ENCODE peak calls at places on chromosomes 12 and 14, in seven cellular contexts. One of them, this sample, is unnamed.
A peak's percentile ranks its signal among the peaks of the same experiment; 100 is the strongest.

GRCh38 chr12:45464699-45465098 is 248.8 kb downstream of the ANO6 start:
- DNase-seq in sigmoid colon: no peak
- DNase-seq in gastrocnemius medialis: no peak
- DNase-seq in CD8-positive, alpha-beta T cell: no peak
- DNase-seq in colonic mucosa: no peak
- DNase-seq in ovary: no peak
- DNase-seq in fibroblast of the aortic adventitia: no peak
- DNase-seq in this sample: no peak

GRCh38 chr12:101839324-101840283 is 8.8 kb upstream of the GNPTAB start:
- DNase-seq in fibroblast of the aortic adventitia: peak; percentile 80
- DNase-seq in CD8-positive, alpha-beta T cell: peak; percentile 73
- DNase-seq in sigmoid colon: peak; percentile 80
- DNase-seq in colonic mucosa: peak; percentile 87
- DNase-seq in gastrocnemius medialis: peak; percentile 23
- DNase-seq in ovary: peak; percentile 42
- DNase-seq in this sample: peak; percentile 43

GRCh38 chr12:46303039-46303666 is 34.3 kb upstream of the SLC38A1 start:
- DNase-seq in CD8-positive, alpha-beta T cell: peak; percentile 64
- DNase-seq in colonic mucosa: peak; percentile 53
- DNase-seq in sigmoid colon: no peak
- DNase-seq in fibroblast of the aortic adventitia: peak; percentile 55
- DNase-seq in ovary: no peak
- DNase-seq in gastrocnemius medialis: no peak
- DNase-seq in this sample: no peak

GRCh38 chr12:48183876-48184548 is 568 bp downstream of the CCDC184 start:
- DNase-seq in sigmoid colon: no peak
- DNase-seq in colonic mucosa: no peak
- DNase-seq in fibroblast of the aortic adventitia: no peak
- DNase-seq in ovary: peak; percentile 45
- DNase-seq in CD8-positive, alpha-beta T cell: peak; percentile 29
- DNase-seq in gastrocnemius medialis: no peak
- DNase-seq in this sample: no peak

GRCh38 chr14:58138065-58138718 is 13.8 kb downstream of the ARMH4 start:
- DNase-seq in fibroblast of the aortic adventitia: no peak
- DNase-seq in CD8-positive, alpha-beta T cell: no peak
- DNase-seq in ovary: no peak
- DNase-seq in colonic mucosa: no peak
- DNase-seq in gastrocnemius medialis: no peak
- DNase-seq in sigmoid colon: no peak
- DNase-seq in this sample: no peak

GRCh38 chr12:27226319-27226984 is 17.6 kb upstream of the STK38L start:
- DNase-seq in colonic mucosa: peak; percentile 52
- DNase-seq in sigmoid colon: no peak
- DNase-seq in ovary: no peak
- DNase-seq in gastrocnemius medialis: no peak
- DNase-seq in fibroblast of the aortic adventitia: peak; percentile 21
- DNase-seq in CD8-positive, alpha-beta T cell: no peak
- DNase-seq in this sample: no peak

GRCh38 chr12:5010130-5010529 is 33.5 kb upstream of the KCNA5 start:
- DNase-seq in fibroblast of the aortic adventitia: no peak
- DNase-seq in colonic mucosa: no peak
- DNase-seq in gastrocnemius medialis: peak; percentile 81
- DNase-seq in sigmoid colon: no peak
- DNase-seq in ovary: no peak
- DNase-seq in CD8-positive, alpha-beta T cell: no peak
- DNase-seq in this sample: no peak

GRCh38 chr14:102786758-102787157 is 9.5 kb downstream of the TRAF3 start:
- DNase-seq in gastrocnemius medialis: no peak
- DNase-seq in fibroblast of the aortic adventitia: peak; percentile 14
- DNase-seq in colonic mucosa: no peak
- DNase-seq in CD8-positive, alpha-beta T cell: no peak
- DNase-seq in sigmoid colon: no peak
- DNase-seq in ovary: no peak
- DNase-seq in this sample: peak; percentile 32

GRCh38 chr14:69612759-69613145 is 1.4 kb downstream of the SUSD6 start:
- DNase-seq in CD8-positive, alpha-beta T cell: no peak
- DNase-seq in ovary: no peak
- DNase-seq in sigmoid colon: no peak
- DNase-seq in fibroblast of the aortic adventitia: peak; percentile 43
- DNase-seq in gastrocnemius medialis: no peak
- DNase-seq in colonic mucosa: no peak
- DNase-seq in this sample: no peak

GRCh38 chr14:77409131-77409533 is 14.2 kb downstream of the NOXRED1 start:
- DNase-seq in colonic mucosa: no peak
- DNase-seq in ovary: no peak
- DNase-seq in fibroblast of the aortic adventitia: peak; percentile 9
- DNase-seq in gastrocnemius medialis: no peak
- DNase-seq in sigmoid colon: no peak
- DNase-seq in CD8-positive, alpha-beta T cell: no peak
- DNase-seq in this sample: no peak

GRCh38 chr14:85590784-85591183 is 60.8 kb downstream of the FLRT2 start:
- DNase-seq in CD8-positive, alpha-beta T cell: no peak
- DNase-seq in sigmoid colon: no peak
- DNase-seq in gastrocnemius medialis: no peak
- DNase-seq in ovary: no peak
- DNase-seq in fibroblast of the aortic adventitia: peak; percentile 62
- DNase-seq in colonic mucosa: no peak
- DNase-seq in this sample: no peak

GRCh38 chr12:65835256-65835655 is 11.0 kb downstream of the HMGA2 start:
- DNase-seq in ovary: no peak
- DNase-seq in fibroblast of the aortic adventitia: no peak
- DNase-seq in CD8-positive, alpha-beta T cell: no peak
- DNase-seq in gastrocnemius medialis: no peak
- DNase-seq in colonic mucosa: no peak
- DNase-seq in sigmoid colon: no peak
- DNase-seq in this sample: no peak

GRCh38 chr12:21941522-21942376 is 523 bp upstream of the ABCC9 start:
- DNase-seq in gastrocnemius medialis: peak; percentile 53
- DNase-seq in sigmoid colon: peak; percentile 87
- DNase-seq in fibroblast of the aortic adventitia: peak; percentile 73
- DNase-seq in CD8-positive, alpha-beta T cell: no peak
- DNase-seq in ovary: peak; percentile 83
- DNase-seq in colonic mucosa: peak; percentile 41
- DNase-seq in this sample: peak; percentile 74
- H3K4me3 ChIP-seq in gastrocnemius medialis: peak overlapping the region; percentile 70
- H3K4me3 ChIP-seq in sigmoid colon: peak overlapping the region; percentile 59
- H3K4me3 ChIP-seq in fibroblast of the aortic adventitia: peak overlapping the region; percentile 70
- H3K4me3 ChIP-seq in CD8-positive, alpha-beta T cell: no peak overlapping the region
- H3K4me3 ChIP-seq in ovary: peak overlapping the region; percentile 50
- H3K4me3 ChIP-seq in colonic mucosa: peak overlapping the region; percentile 36
- H3K4me3 ChIP-seq in this sample: peak overlapping the region; percentile 65

GRCh38 chr14:61321385-61322010 is at the start of gene PRKCH:
- DNase-seq in colonic mucosa: peak; percentile 82
- DNase-seq in sigmoid colon: peak; percentile 81
- DNase-seq in fibroblast of the aortic adventitia: peak; percentile 11
- DNase-seq in ovary: peak; percentile 72
- DNase-seq in CD8-positive, alpha-beta T cell: peak; percentile 84
- DNase-seq in gastrocnemius medialis: peak; percentile 37
- DNase-seq in this sample: peak; percentile 66
- TF ChIP-seq CTCF in colonic mucosa: no peak
- TF ChIP-seq CTCF in sigmoid colon: no peak
- TF ChIP-seq CTCF in fibroblast of the aortic adventitia: no peak
- TF ChIP-seq CTCF in ovary: no peak
- TF ChIP-seq CTCF in CD8-positive, alpha-beta T cell: no peak
- TF ChIP-seq CTCF in gastrocnemius medialis: peak; percentile 10
- TF ChIP-seq CTCF in this sample: no peak

DNA sequence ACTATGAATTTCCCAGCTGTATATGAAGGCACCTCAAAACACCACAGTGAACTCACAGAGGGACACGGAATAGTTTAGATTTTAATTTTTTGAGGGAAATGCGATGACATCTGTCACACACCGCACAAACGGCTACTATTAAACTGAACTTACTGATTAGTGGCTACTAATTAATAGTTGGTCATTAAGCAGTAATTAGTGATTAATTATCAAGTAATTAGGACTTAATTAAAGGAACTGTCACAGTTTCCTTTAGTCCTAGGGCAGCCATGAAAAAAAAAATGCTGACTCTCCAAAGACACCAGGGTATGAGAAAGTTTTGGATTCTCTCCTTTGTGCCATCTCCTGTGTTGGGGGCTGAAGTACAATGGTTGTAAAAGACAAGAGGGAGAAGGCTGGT is 2.9 kb downstream of the OAS1 start:
- DNase-seq in CD8-positive, alpha-beta T cell: no peak
- DNase-seq in sigmoid colon: no peak
- DNase-seq in fibroblast of the aortic adventitia: no peak
- DNase-seq in gastrocnemius medialis: no peak
- DNase-seq in ovary: no peak
- DNase-seq in colonic mucosa: no peak
- DNase-seq in this sample: no peak
- H3K4me3 ChIP-seq in CD8-positive, alpha-beta T cell: no peak overlapping the region
- H3K4me3 ChIP-seq in sigmoid colon: no peak overlapping the region
- H3K4me3 ChIP-seq in fibroblast of the aortic adventitia: no peak overlapping the region
- H3K4me3 ChIP-seq in gastrocnemius medialis: no peak overlapping the region
- H3K4me3 ChIP-seq in ovary: no peak overlapping the region
- H3K4me3 ChIP-seq in colonic mucosa: no peak overlapping the region
- H3K4me3 ChIP-seq in this sample: no peak overlapping the region

GRCh38 chr14:53932966-53933365 is 23.7 kb downstream of the BMP4 start:
- DNase-seq in gastrocnemius medialis: no peak
- DNase-seq in colonic mucosa: no peak
- DNase-seq in CD8-positive, alpha-beta T cell: no peak
- DNase-seq in sigmoid colon: no peak
- DNase-seq in fibroblast of the aortic adventitia: no peak
- DNase-seq in ovary: no peak
- DNase-seq in this sample: no peak

GRCh38 chr14:53929871-53930685 is 26.5 kb downstream of the BMP4 start:
- DNase-seq in fibroblast of the aortic adventitia: no peak
- DNase-seq in sigmoid colon: no peak
- DNase-seq in CD8-positive, alpha-beta T cell: no peak
- DNase-seq in ovary: no peak
- DNase-seq in gastrocnemius medialis: no peak
- DNase-seq in colonic mucosa: peak; percentile 59
- DNase-seq in this sample: no peak

GRCh38 chr14:53925201-53925766 is 31.3 kb downstream of the BMP4 start:
- DNase-seq in CD8-positive, alpha-beta T cell: no peak
- DNase-seq in ovary: no peak
- DNase-seq in fibroblast of the aortic adventitia: peak; percentile 52
- DNase-seq in sigmoid colon: no peak
- DNase-seq in gastrocnemius medialis: no peak
- DNase-seq in colonic mucosa: no peak
- DNase-seq in this sample: peak; percentile 76

GRCh38 chr14:53924754-53925153 is 31.9 kb downstream of the BMP4 start:
- DNase-seq in CD8-positive, alpha-beta T cell: no peak
- DNase-seq in colonic mucosa: no peak
- DNase-seq in ovary: no peak
- DNase-seq in fibroblast of the aortic adventitia: peak; percentile 61
- DNase-seq in sigmoid colon: no peak
- DNase-seq in gastrocnemius medialis: no peak
- DNase-seq in this sample: peak; percentile 86

GRCh38 chr14:53927171-53927570 is 29.5 kb downstream of the BMP4 start:
- DNase-seq in CD8-positive, alpha-beta T cell: no peak
- DNase-seq in gastrocnemius medialis: no peak
- DNase-seq in colonic mucosa: no peak
- DNase-seq in fibroblast of the aortic adventitia: no peak
- DNase-seq in ovary: no peak
- DNase-seq in sigmoid colon: no peak
- DNase-seq in this sample: peak; percentile 75
- TF ChIP-seq CTCF in CD8-positive, alpha-beta T cell: no peak
- TF ChIP-seq CTCF in gastrocnemius medialis: no peak
- TF ChIP-seq CTCF in colonic mucosa: no peak
- TF ChIP-seq CTCF in fibroblast of the aortic adventitia: no peak
- TF ChIP-seq CTCF in ovary: no peak
- TF ChIP-seq CTCF in sigmoid colon: no peak
- TF ChIP-seq CTCF in this sample: no peak

DNA sequence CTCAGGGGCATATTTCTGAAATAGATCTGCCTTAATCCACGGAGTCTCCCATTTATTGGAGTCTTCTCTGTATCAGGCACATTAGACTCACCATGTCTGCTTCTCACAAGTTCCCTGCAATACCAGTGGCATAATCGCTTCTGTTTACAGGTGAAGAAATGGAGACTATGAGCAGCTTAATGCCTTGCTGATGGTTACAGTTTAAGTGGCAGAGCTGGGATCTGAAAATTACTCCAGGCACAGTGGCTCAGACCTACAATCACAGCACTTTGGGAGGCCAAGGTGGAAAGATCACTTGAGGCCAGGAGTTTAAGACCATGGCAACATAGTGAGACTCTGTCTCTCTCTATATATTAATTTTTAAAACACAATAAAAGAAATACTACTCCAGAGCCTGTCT is 7.3 kb upstream of the RIC8B start:
- DNase-seq in colonic mucosa: no peak
- DNase-seq in gastrocnemius medialis: no peak
- DNase-seq in sigmoid colon: no peak
- DNase-seq in ovary: no peak
- DNase-seq in fibroblast of the aortic adventitia: no peak
- DNase-seq in CD8-positive, alpha-beta T cell: no peak
- DNase-seq in this sample: no peak
- H3K4me3 ChIP-seq in colonic mucosa: no peak overlapping the region
- H3K4me3 ChIP-seq in gastrocnemius medialis: no peak overlapping the region
- H3K4me3 ChIP-seq in sigmoid colon: no peak overlapping the region
- H3K4me3 ChIP-seq in ovary: no peak overlapping the region
- H3K4me3 ChIP-seq in fibroblast of the aortic adventitia: no peak overlapping the region
- H3K4me3 ChIP-seq in CD8-positive, alpha-beta T cell: no peak overlapping the region
- H3K4me3 ChIP-seq in this sample: no peak overlapping the region

GRCh38 chr14:50037240-50037639 is 79.1 kb downstream of the VCPKMT start:
- DNase-seq in ovary: no peak
- DNase-seq in sigmoid colon: no peak
- DNase-seq in CD8-positive, alpha-beta T cell: no peak
- DNase-seq in colonic mucosa: no peak
- DNase-seq in fibroblast of the aortic adventitia: no peak
- DNase-seq in gastrocnemius medialis: no peak
- DNase-seq in this sample: no peak

GRCh38 chr14:50039120-50039517 is 77.3 kb downstream of the VCPKMT start:
- DNase-seq in CD8-positive, alpha-beta T cell: no peak
- DNase-seq in sigmoid colon: no peak
- DNase-seq in ovary: no peak
- DNase-seq in gastrocnemius medialis: no peak
- DNase-seq in fibroblast of the aortic adventitia: no peak
- DNase-seq in colonic mucosa: no peak
- DNase-seq in this sample: no peak

GRCh38 chr14:50039734-50040400 is 76.5 kb downstream of the VCPKMT start:
- DNase-seq in ovary: no peak
- DNase-seq in fibroblast of the aortic adventitia: no peak
- DNase-seq in CD8-positive, alpha-beta T cell: no peak
- DNase-seq in colonic mucosa: no peak
- DNase-seq in gastrocnemius medialis: no peak
- DNase-seq in sigmoid colon: no peak
- DNase-seq in this sample: peak; percentile 31

GRCh38 chr14:50037837-50038236 is 78.5 kb downstream of the VCPKMT start:
- DNase-seq in CD8-positive, alpha-beta T cell: no peak
- DNase-seq in colonic mucosa: no peak
- DNase-seq in sigmoid colon: no peak
- DNase-seq in ovary: no peak
- DNase-seq in gastrocnemius medialis: no peak
- DNase-seq in fibroblast of the aortic adventitia: no peak
- DNase-seq in this sample: no peak

DNA sequence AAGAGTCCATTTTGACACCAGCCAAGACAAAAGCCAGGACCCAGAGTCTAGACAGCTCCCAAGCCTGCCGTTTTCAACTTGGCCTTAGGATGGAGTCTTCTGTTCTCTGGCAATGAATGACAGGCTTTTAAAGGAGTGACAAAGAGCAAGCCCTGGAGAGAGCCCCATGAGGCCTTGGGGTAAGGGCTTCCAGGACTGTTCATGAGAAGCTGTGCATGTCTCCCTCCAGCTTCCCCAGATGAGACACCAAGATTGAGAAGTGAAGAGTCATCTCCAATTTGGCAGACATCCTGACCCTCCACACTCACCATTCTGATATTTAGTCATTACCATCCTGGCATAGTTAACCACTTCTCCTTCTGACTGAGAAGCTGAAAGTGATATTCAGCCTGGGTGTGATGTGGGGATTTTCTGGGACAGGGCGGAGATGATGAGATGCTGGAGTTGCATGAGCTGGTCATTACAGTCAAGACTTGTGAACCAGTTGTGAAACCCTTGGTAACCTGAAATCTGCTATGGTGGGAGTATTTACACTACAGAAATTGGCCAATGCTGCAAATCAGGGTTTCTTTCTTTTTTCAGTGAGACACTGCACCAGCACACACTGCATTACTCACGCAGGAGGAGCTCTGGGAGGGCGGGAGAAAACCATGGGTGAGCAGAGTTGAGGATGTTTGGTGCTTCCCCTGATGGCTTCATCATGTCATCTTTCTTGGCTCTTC is 77.8 kb downstream of the VCPKMT start:
- DNase-seq in CD8-positive, alpha-beta T cell: no peak
- DNase-seq in gastrocnemius medialis: no peak
- DNase-seq in fibroblast of the aortic adventitia: peak; percentile 90
- DNase-seq in colonic mucosa: no peak
- DNase-seq in sigmoid colon: no peak
- DNase-seq in ovary: no peak
- DNase-seq in this sample: peak; percentile 98
- TF ChIP-seq CTCF in CD8-positive, alpha-beta T cell: no peak
- TF ChIP-seq CTCF in gastrocnemius medialis: no peak
- TF ChIP-seq CTCF in fibroblast of the aortic adventitia: no peak
- TF ChIP-seq CTCF in colonic mucosa: no peak
- TF ChIP-seq CTCF in sigmoid colon: no peak
- TF ChIP-seq CTCF in ovary: no peak
- TF ChIP-seq CTCF in this sample: peak; percentile 21